ENCODE peak calls at places on chromosomes 3 and 15, in seven cellular contexts. E is RWPE2, V is psoas muscle, Y is Peyer's patch, O is substantia nigra, C is suprapubic skin, Z is IMR-90. W is an unnamed sample.

GRCh38 chr3:19046440-19046839 is 101.9 kb upstream of the KCNH8 start:
- DNase-seq in V (no peak), O (no peak), C (no peak), Y (no peak), Z (no peak), E (no peak), W (no peak)

GRCh38 chr3:157913751-157914150 is 192.5 kb downstream of the SHOX2 start:
- DNase-seq in C (no peak), V (no peak), Z (peak), E (no peak), Y (no peak), O (no peak), W (no peak)

GRCh38 chr15:90571063-90571541 is 41.4 kb downstream of the CRTC3 start:
- DNase-seq in C (no peak), E (no peak), O (peak), Y (peak), V (peak), Z (no peak), W (peak)

GRCh38 chr15:45522179-45522930 is at the start of gene SLC30A4:
- DNase-seq in E (peak), Z (peak), V (peak), Y (peak), O (peak), C (peak), W (peak)

GRCh38 chr15:63277044-63277892 is at the start of gene APH1B:
- DNase-seq in C (peak), Z (peak), Y (peak), V (peak), O (peak), E (peak), W (peak)

GRCh38 chr3:107987036-107987557 is 103.7 kb downstream of the CD47 start:
- DNase-seq in O (peak), Y (peak), C (peak), Z (peak), E (peak), V (peak), W (no peak)

GRCh38 chr15:79091204-79091867 is 756 bp upstream of the RASGRF1 start:
- DNase-seq in V (no peak), Y (peak), Z (peak), E (peak), C (peak), O (no peak), W (peak)

GRCh38 chr3:46070458-46071136 is 43.3 kb upstream of the XCR1 start:
- DNase-seq in Z (no peak), E (no peak), O (no peak), C (no peak), V (no peak), Y (no peak), W (no peak)

GRCh38 chr3:53077476-53078220 is 31.8 kb upstream of the SFMBT1 start:
- DNase-seq in O (no peak), C (no peak), V (no peak), E (no peak), Y (peak), Z (no peak), W (no peak)

GRCh38 chr15:96358006-96358794 is 27.7 kb downstream of the NR2F2 start:
- DNase-seq in Y (no peak), C (peak), Z (no peak), E (no peak), V (no peak), O (no peak), W (no peak)

GRCh38 chr15:89112341-89112971 is 24.2 kb downstream of the ABHD2 start:
- DNase-seq in Y (peak), V (peak), C (no peak), O (peak), Z (peak), E (no peak), W (no peak)

GRCh38 chr3:27666708-27667107 is 55.4 kb downstream of the EOMES start:
- DNase-seq in Y (peak), C (no peak), E (no peak), O (peak), V (peak), Z (peak), W (peak)

GRCh38 chr15:73572296-73572695 is 60.9 kb downstream of the NPTN start:
- DNase-seq in C (no peak), Z (no peak), O (no peak), Y (no peak), E (no peak), V (no peak), W (no peak)

GRCh38 chr3:194307849-194308248 is 43.3 kb downstream of the CPN2 start:
- DNase-seq in E (peak), O (no peak), C (no peak), V (no peak), Z (no peak), Y (no peak), W (no peak)

GRCh38 chr3:187858711-187859110 is 113.4 kb upstream of the BCL6 start:
- DNase-seq in Z (no peak), C (no peak), V (no peak), Y (no peak), O (no peak), E (no peak), W (no peak)

GRCh38 chr3:189664311-189664710 is 33.1 kb downstream of the TP63 start:
- DNase-seq in C (no peak), Z (peak), O (no peak), E (no peak), V (peak), Y (no peak), W (no peak)

GRCh38 chr15:77456746-77457618 is 36.3 kb downstream of the HMG20A start:
- DNase-seq in O (no peak), E (no peak), V (no peak), C (no peak), Z (peak), Y (no peak), W (no peak)
- H3K27ac ChIP-seq in O (no peak), E (peak), V (no peak), C (no peak), Z (no peak), Y (no peak), W (no peak)

GRCh38 chr15:68305420-68305871 is 27.9 kb downstream of the FEM1B start:
- DNase-seq in O (no peak), E (no peak), Z (no peak), C (peak), V (no peak), Y (peak), W (no peak)
- H3K27ac ChIP-seq in O (no peak), E (peak), Z (no peak), C (no peak), V (no peak), Y (no peak), W (no peak)

GRCh38 chr3:169300436-169300835 is 363.1 kb downstream of the MECOM start:
- DNase-seq in O (no peak), C (no peak), Z (no peak), Y (no peak), V (no peak), E (no peak), W (no peak)

GRCh38 chr3:169297214-169297613 is 366.3 kb downstream of the MECOM start:
- DNase-seq in V (no peak), E (no peak), Z (no peak), C (no peak), O (no peak), Y (no peak), W (no peak)

GRCh38 chr3:169298247-169298992 is 365.1 kb downstream of the MECOM start:
- DNase-seq in E (no peak), O (no peak), C (no peak), Y (no peak), Z (no peak), V (no peak), W (no peak)

GRCh38 chr3:169299897-169300296 is 363.6 kb downstream of the MECOM start:
- DNase-seq in C (no peak), Z (no peak), V (no peak), Y (no peak), E (no peak), O (no peak), W (no peak)

GRCh38 chr3:169299129-169299528 is 364.4 kb downstream of the MECOM start:
- DNase-seq in E (no peak), Z (no peak), C (no peak), V (no peak), Y (peak), O (no peak), W (no peak)
- H3K27ac ChIP-seq in E (no peak), Z (no peak), C (no peak), V (peak), Y (no peak), O (no peak), W (no peak)

GRCh38 chr3:42511196-42511595 is 8.8 kb downstream of the VIPR1 start:
- DNase-seq in Z (no peak), E (no peak), C (no peak), Y (peak), O (no peak), V (no peak), W (no peak)
- H3K27ac ChIP-seq in Z (no peak), E (no peak), C (no peak), Y (no peak), O (no peak), V (no peak), W (no peak)

DNA sequence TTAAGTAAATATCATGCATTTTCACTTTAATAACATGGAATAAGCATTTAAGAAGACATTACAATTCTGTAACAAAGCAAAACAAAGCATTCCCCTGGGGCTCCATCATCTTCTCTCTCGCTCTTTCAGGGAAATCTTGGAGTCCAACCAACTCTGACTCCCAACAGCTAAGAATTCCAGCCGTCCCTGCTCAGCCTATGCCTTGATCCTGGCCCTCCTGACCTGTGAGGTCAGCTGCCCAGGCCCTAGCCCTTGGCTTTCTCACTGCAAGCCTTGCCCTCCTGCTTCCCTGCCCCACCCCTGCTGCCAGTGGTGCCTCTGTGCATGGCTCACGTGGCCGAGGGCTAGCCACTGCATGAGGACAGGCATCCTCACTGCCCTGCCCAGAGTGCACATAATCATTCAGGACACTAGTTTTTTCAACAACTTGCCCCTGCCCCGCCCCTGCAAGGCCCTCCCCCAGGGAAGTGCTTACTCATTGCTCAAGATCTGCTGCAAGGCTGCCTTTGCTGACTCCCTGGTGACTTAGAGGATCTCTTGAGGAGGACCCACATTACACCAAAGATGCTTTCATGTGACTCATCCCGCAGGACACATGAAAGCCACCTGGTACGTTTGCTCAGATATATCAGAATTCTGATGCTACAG is 37.6 kb downstream of the MTMR10 start:
- DNase-seq in Z (peak), O (no peak), Y (no peak), E (peak), C (no peak), V (peak), W (no peak)
- H3K27ac ChIP-seq in Z (peak), O (peak), Y (no peak), E (peak), C (no peak), V (peak), W (peak)

GRCh38 chr15:59166601-59167265 is 39.9 kb upstream of the LDHAL6B start:
- DNase-seq in O (no peak), E (peak), V (no peak), Z (no peak), Y (peak), C (no peak), W (no peak)
- H3K27ac ChIP-seq in O (no peak), E (peak), V (no peak), Z (peak), Y (no peak), C (peak), W (peak)

DNA sequence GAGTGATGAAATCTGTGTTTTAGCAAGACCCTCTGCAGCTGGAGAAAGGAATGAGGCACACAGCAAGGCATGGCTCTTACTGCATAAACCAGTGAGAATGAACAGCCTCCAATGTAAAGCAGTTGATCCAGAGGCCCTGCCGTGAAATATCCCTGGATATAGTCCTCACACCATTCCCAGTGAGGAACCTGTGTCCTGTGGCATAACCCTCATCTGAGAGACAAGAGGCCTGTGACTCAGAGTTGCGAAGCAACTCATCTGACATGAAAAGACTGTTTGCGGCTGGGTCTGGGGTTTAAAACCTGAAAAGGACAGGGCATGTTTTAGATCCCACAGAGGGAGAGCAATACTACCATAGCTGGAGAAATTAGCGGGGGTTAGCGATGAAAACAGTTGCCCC is 165.4 kb upstream of the BHLHE40 start:
- DNase-seq in V (no peak), Y (no peak), O (no peak), Z (no peak), C (no peak), E (no peak), W (no peak)
- H3K27ac ChIP-seq in V (no peak), Y (no peak), O (no peak), Z (no peak), C (no peak), E (no peak), W (peak)